ENCODE peak calls at places on chromosomes 12 and 14, in eight cellular contexts. M is NCI-H69, S is choroid plexus epithelial cell, X is GDM1, T is HFF-Myc, Q is NCI-H1105 treated with DMSO at 0.1 percent for 48 hours, R is GM12865, N is uterus. L is an unnamed sample.

GRCh38 chr12:10457760-10458159 is 4.6 kb upstream of the KLRC1 start:
- DNase-seq in M (no peak), S (no peak), X (no peak), T (no peak), Q (no peak), R (no peak), N (no peak), L (no peak)

GRCh38 chr12:27866382-27867101 is 86.5 kb upstream of the MANSC4 start:
- DNase-seq in M (peak), S (peak), X (no peak), T (no peak), Q (no peak), R (no peak), N (no peak), L (no peak)

GRCh38 chr14:49959822-49960408 is 67.0 kb downstream of the ARF6 start:
- DNase-seq in M (peak), S (no peak), X (no peak), T (no peak), Q (peak), R (peak), N (no peak), L (no peak)

GRCh38 chr12:121513464-121514183 is 67.2 kb downstream of the KDM2B start:
- DNase-seq in M (peak), S (no peak), X (no peak), T (no peak), Q (no peak), R (peak), N (no peak), L (peak)

GRCh38 chr12:19759229-19759628 is 319.9 kb downstream of the AEBP2 start:
- DNase-seq in M (peak), S (peak), X (no peak), T (no peak), Q (no peak), R (no peak), N (no peak), L (peak)

GRCh38 chr12:118816296-118816695 is 165.0 kb upstream of the SRRM4 start:
- DNase-seq in M (no peak), S (no peak), X (no peak), T (no peak), Q (no peak), R (no peak), N (no peak), L (no peak)

GRCh38 chr12:43750814-43751213 is 7.8 kb downstream of the PUS7L start:
- DNase-seq in M (no peak), S (no peak), X (no peak), T (no peak), Q (no peak), R (no peak), N (no peak), L (no peak)

GRCh38 chr12:1922985-1923384 is 4.5 kb upstream of the CACNA2D4 start:
- DNase-seq in M (no peak), S (no peak), X (no peak), T (no peak), Q (no peak), R (peak), N (no peak), L (no peak)

GRCh38 chr14:102020058-102020971 is 55.9 kb downstream of the DYNC1H1 start:
- DNase-seq in M (no peak), S (peak), X (no peak), T (no peak), Q (no peak), R (no peak), N (no peak), L (no peak)

GRCh38 chr14:105843444-105844046 is 317.2 kb downstream of the TMEM121 start:
- DNase-seq in M (no peak), S (no peak), X (no peak), T (no peak), Q (no peak), R (no peak), N (no peak), L (no peak)

GRCh38 chr12:80053048-80053790 is 46.1 kb upstream of the OTOGL start:
- DNase-seq in M (no peak), S (peak), X (no peak), T (peak), Q (no peak), R (no peak), N (peak), L (peak)

GRCh38 chr12:87793134-87793533 is 236.1 kb downstream of the C12orf50 start:
- DNase-seq in M (no peak), S (peak), X (no peak), T (no peak), Q (no peak), R (no peak), N (no peak), L (no peak)

GRCh38 chr12:92458996-92459395 is 243.8 kb upstream of the PLEKHG7 start:
- DNase-seq in M (no peak), S (no peak), X (no peak), T (no peak), Q (no peak), R (no peak), N (no peak), L (no peak)

GRCh38 chr12:58416211-58416610 is 474.8 kb downstream of the ATP23 start:
- DNase-seq in M (peak), S (peak), X (no peak), T (peak), Q (no peak), R (no peak), N (no peak), L (peak)

GRCh38 chr14:61080591-61081010 is 99.6 kb downstream of the SLC38A6 start:
- DNase-seq in M (peak), S (peak), X (no peak), T (peak), Q (no peak), R (peak), N (no peak), L (no peak)

GRCh38 chr14:104389326-104390220 is 190.0 kb upstream of the C14orf180 start:
- DNase-seq in M (no peak), S (no peak), X (no peak), T (no peak), Q (no peak), R (peak), N (peak), L (no peak)

GRCh38 chr14:24690492-24690891 is 56.5 kb upstream of the GZMB start:
- DNase-seq in M (peak), S (no peak), X (no peak), T (no peak), Q (no peak), R (peak), N (no peak), L (no peak)

GRCh38 chr14:95345032-95345431 is 25.3 kb upstream of the CLMN start:
- DNase-seq in M (no peak), S (no peak), X (no peak), T (no peak), Q (no peak), R (no peak), N (no peak), L (no peak)

GRCh38 chr12:72141381-72141780 is 130.8 kb upstream of the TRHDE start:
- DNase-seq in M (no peak), S (peak), X (no peak), T (peak), Q (peak), R (peak), N (no peak), L (no peak)

GRCh38 chr12:70553391-70553859 is 83.8 kb downstream of the PTPRB start:
- DNase-seq in M (no peak), S (no peak), X (no peak), T (no peak), Q (no peak), R (no peak), N (no peak), L (no peak)

GRCh38 chr12:127381043-127381668 is 885.8 kb upstream of the TMEM132C start:
- DNase-seq in M (peak), S (peak), X (peak), T (no peak), Q (peak), R (peak), N (no peak), L (peak)

GRCh38 chr14:63895510-63895909 is 42.7 kb downstream of the SYNE2 start:
- DNase-seq in M (peak), S (no peak), X (no peak), T (no peak), Q (peak), R (no peak), N (no peak), L (no peak)

GRCh38 chr12:6821674-6822433 is at the start of gene GPR162:
- DNase-seq in M (peak), S (peak), X (peak), T (no peak), Q (peak), R (no peak), N (peak), L (peak)

GRCh38 chr12:122422769-122423257 is 344 bp upstream of the CLIP1 start:
- DNase-seq in M (peak), S (peak), X (no peak), T (no peak), Q (peak), R (peak), N (peak), L (peak)

GRCh38 chr14:74604896-74605295 is 7.1 kb downstream of the LTBP2 start:
- DNase-seq in M (no peak), S (no peak), X (no peak), T (no peak), Q (no peak), R (no peak), N (no peak), L (no peak)

GRCh38 chr12:73629893-73630872 is 907.5 kb upstream of the ATXN7L3B start:
- DNase-seq in M (no peak), S (no peak), X (no peak), T (no peak), Q (no peak), R (no peak), N (no peak), L (no peak)

GRCh38 chr14:103593577-103593976 is 30.8 kb downstream of the COA8 start:
- DNase-seq in M (no peak), S (no peak), X (no peak), T (no peak), Q (no peak), R (peak), N (no peak), L (no peak)

GRCh38 chr12:76688627-76689026 is 75.3 kb upstream of the ZDHHC17 start:
- DNase-seq in M (peak), S (peak), X (peak), T (no peak), Q (no peak), R (peak), N (no peak), L (no peak)

GRCh38 chr14:96821501-96821900 is 24.3 kb downstream of the VRK1 start:
- DNase-seq in M (peak), S (no peak), X (no peak), T (no peak), Q (no peak), R (no peak), N (no peak), L (no peak)

GRCh38 chr12:71567562-71567961 is 96.1 kb downstream of the ZFC3H1 start:
- DNase-seq in M (no peak), S (no peak), X (no peak), T (no peak), Q (no peak), R (no peak), N (no peak), L (no peak)

GRCh38 chr12:122096591-122097149 is 18.1 kb downstream of the MLXIP start:
- DNase-seq in M (no peak), S (no peak), X (no peak), T (no peak), Q (peak), R (no peak), N (no peak), L (peak)

GRCh38 chr12:124866195-124866882 is 2.7 kb upstream of the SCARB1 start:
- DNase-seq in M (no peak), S (no peak), X (no peak), T (no peak), Q (no peak), R (no peak), N (no peak), L (no peak)

GRCh38 chr14:24368562-24369252 is 723 bp downstream of the NFATC4 start:
- DNase-seq in M (peak), S (peak), X (peak), T (peak), Q (peak), R (no peak), N (peak), L (peak)

L was measured in lung microvascular endothelial cell.